ENCODE peak calls at places on chromosome 15, in seven cellular contexts. One of them, this sample, is unnamed.

GRCh38 chr15:81507831-81508230 is 133.8 kb upstream of the TMC3 start:
- DNase-seq in HepG2: no peak
- DNase-seq in GM23248: no peak
- DNase-seq in heart left ventricle: no peak
- DNase-seq in lower lobe of right lung: no peak
- DNase-seq in cardiac muscle cell: no peak
- DNase-seq in SJSA1: no peak
- DNase-seq in this sample: no peak

GRCh38 chr15:38050529-38050928 is 116.1 kb downstream of the TMCO5A start:
- DNase-seq in heart left ventricle: no peak
- DNase-seq in GM23248: peak; percentile 92
- DNase-seq in lower lobe of right lung: no peak
- DNase-seq in HepG2: no peak
- DNase-seq in cardiac muscle cell: no peak
- DNase-seq in SJSA1: no peak
- DNase-seq in this sample: no peak

GRCh38 chr15:55770808-55771207 is 27.9 kb upstream of the PRTG start:
- DNase-seq in HepG2: no peak
- DNase-seq in lower lobe of right lung: no peak
- DNase-seq in heart left ventricle: no peak
- DNase-seq in GM23248: peak; percentile 14
- DNase-seq in cardiac muscle cell: no peak
- DNase-seq in SJSA1: no peak
- DNase-seq in this sample: no peak

GRCh38 chr15:91921188-91921820 is 67.8 kb downstream of the SLCO3A1 start:
- DNase-seq in GM23248: no peak
- DNase-seq in HepG2: no peak
- DNase-seq in heart left ventricle: no peak
- DNase-seq in cardiac muscle cell: no peak
- DNase-seq in lower lobe of right lung: no peak
- DNase-seq in SJSA1: no peak
- DNase-seq in this sample: no peak

GRCh38 chr15:31082771-31083393 is 18.6 kb downstream of the TRPM1 start:
- DNase-seq in cardiac muscle cell: no peak
- DNase-seq in HepG2: no peak
- DNase-seq in SJSA1: no peak
- DNase-seq in GM23248: no peak
- DNase-seq in heart left ventricle: no peak
- DNase-seq in lower lobe of right lung: no peak
- DNase-seq in this sample: no peak

GRCh38 chr15:56187665-56188064 is 56.0 kb downstream of the RFX7 start:
- DNase-seq in lower lobe of right lung: no peak
- DNase-seq in cardiac muscle cell: no peak
- DNase-seq in GM23248: no peak
- DNase-seq in HepG2: peak; percentile 65
- DNase-seq in SJSA1: no peak
- DNase-seq in heart left ventricle: no peak
- DNase-seq in this sample: no peak

GRCh38 chr15:74423443-74424257 is 10.1 kb downstream of the SEMA7A start:
- DNase-seq in lower lobe of right lung: no peak
- DNase-seq in HepG2: peak; percentile 28
- DNase-seq in GM23248: peak; percentile 56
- DNase-seq in cardiac muscle cell: no peak
- DNase-seq in heart left ventricle: no peak
- DNase-seq in SJSA1: no peak
- DNase-seq in this sample: no peak

GRCh38 chr15:99142562-99142961 is 37.7 kb downstream of the SYNM start:
- DNase-seq in lower lobe of right lung: no peak
- DNase-seq in HepG2: no peak
- DNase-seq in SJSA1: no peak
- DNase-seq in heart left ventricle: no peak
- DNase-seq in cardiac muscle cell: no peak
- DNase-seq in GM23248: no peak
- DNase-seq in this sample: no peak

GRCh38 chr15:69265347-69265955 is 33.3 kb upstream of the PAQR5 start:
- DNase-seq in SJSA1: peak; percentile 38
- DNase-seq in HepG2: peak; percentile 47
- DNase-seq in heart left ventricle: no peak
- DNase-seq in cardiac muscle cell: peak; percentile 27
- DNase-seq in GM23248: peak; percentile 44
- DNase-seq in lower lobe of right lung: no peak
- DNase-seq in this sample: no peak

GRCh38 chr15:50358805-50359204 is 3.8 kb upstream of the GABPB1 start:
- DNase-seq in GM23248: peak; percentile 72
- DNase-seq in cardiac muscle cell: peak; percentile 5
- DNase-seq in heart left ventricle: no peak
- DNase-seq in SJSA1: no peak
- DNase-seq in HepG2: peak; percentile 57
- DNase-seq in lower lobe of right lung: no peak
- DNase-seq in this sample: no peak

GRCh38 chr15:92541197-92542190 is 114.1 kb downstream of the FAM174B start:
- DNase-seq in lower lobe of right lung: no peak
- DNase-seq in cardiac muscle cell: no peak
- DNase-seq in GM23248: peak; percentile 72
- DNase-seq in HepG2: no peak
- DNase-seq in SJSA1: no peak
- DNase-seq in heart left ventricle: no peak
- DNase-seq in this sample: no peak

GRCh38 chr15:73631915-73632669 is 1.1 kb downstream of the NPTN start:
- DNase-seq in heart left ventricle: peak; percentile 70
- DNase-seq in cardiac muscle cell: peak; percentile 79
- DNase-seq in SJSA1: peak; percentile 43
- DNase-seq in GM23248: peak; percentile 69
- DNase-seq in lower lobe of right lung: no peak
- DNase-seq in HepG2: no peak
- DNase-seq in this sample: no peak

GRCh38 chr15:65184305-65184943 is 718 bp downstream of the CLPX start:
- DNase-seq in cardiac muscle cell: peak; percentile 72
- DNase-seq in heart left ventricle: peak; percentile 62
- DNase-seq in SJSA1: peak; percentile 72
- DNase-seq in GM23248: peak; percentile 82
- DNase-seq in HepG2: peak; percentile 64
- DNase-seq in lower lobe of right lung: peak; percentile 70
- DNase-seq in this sample: peak; percentile 66

GRCh38 chr15:95024388-95024787 is 793.0 kb downstream of the MCTP2 start:
- DNase-seq in heart left ventricle: no peak
- DNase-seq in SJSA1: peak; percentile 5
- DNase-seq in lower lobe of right lung: no peak
- DNase-seq in HepG2: no peak
- DNase-seq in cardiac muscle cell: peak; percentile 49
- DNase-seq in GM23248: peak; percentile 73
- DNase-seq in this sample: no peak

GRCh38 chr15:101049856-101050646 is 130.9 kb downstream of the LRRK1 start:
- DNase-seq in cardiac muscle cell: no peak
- DNase-seq in heart left ventricle: no peak
- DNase-seq in HepG2: no peak
- DNase-seq in GM23248: no peak
- DNase-seq in SJSA1: no peak
- DNase-seq in lower lobe of right lung: no peak
- DNase-seq in this sample: no peak

GRCh38 chr15:44328135-44328534 is 39.6 kb downstream of the GOLM2 start:
- DNase-seq in GM23248: no peak
- DNase-seq in lower lobe of right lung: no peak
- DNase-seq in SJSA1: no peak
- DNase-seq in HepG2: no peak
- DNase-seq in heart left ventricle: no peak
- DNase-seq in cardiac muscle cell: no peak
- DNase-seq in this sample: no peak

GRCh38 chr15:89498574-89498906 is 2.2 kb upstream of the RHCG start:
- DNase-seq in heart left ventricle: no peak
- DNase-seq in SJSA1: no peak
- DNase-seq in cardiac muscle cell: no peak
- DNase-seq in HepG2: no peak
- DNase-seq in GM23248: no peak
- DNase-seq in lower lobe of right lung: no peak
- DNase-seq in this sample: no peak
- H3K4me3 ChIP-seq in heart left ventricle: no peak overlapping the region
- H3K4me3 ChIP-seq in SJSA1: no peak overlapping the region
- H3K4me3 ChIP-seq in cardiac muscle cell: no peak overlapping the region
- H3K4me3 ChIP-seq in HepG2: no peak overlapping the region
- H3K4me3 ChIP-seq in GM23248: no peak overlapping the region
- H3K4me3 ChIP-seq in lower lobe of right lung: no peak overlapping the region
- H3K4me3 ChIP-seq in this sample: no peak overlapping the region

GRCh38 chr15:41993447-41994170 is 21.3 kb upstream of the EHD4 start:
- DNase-seq in HepG2: no peak
- DNase-seq in cardiac muscle cell: no peak
- DNase-seq in heart left ventricle: peak; percentile 27
- DNase-seq in SJSA1: no peak
- DNase-seq in lower lobe of right lung: no peak
- DNase-seq in GM23248: no peak
- DNase-seq in this sample: no peak

GRCh38 chr15:41994171-41994650 is 21.9 kb upstream of the EHD4 start:
- DNase-seq in heart left ventricle: no peak
- DNase-seq in GM23248: no peak
- DNase-seq in SJSA1: no peak
- DNase-seq in cardiac muscle cell: no peak
- DNase-seq in HepG2: no peak
- DNase-seq in lower lobe of right lung: no peak
- DNase-seq in this sample: peak; percentile 64

GRCh38 chr15:41992151-41992802 is 19.9 kb upstream of the EHD4 start:
- DNase-seq in lower lobe of right lung: no peak
- DNase-seq in SJSA1: no peak
- DNase-seq in HepG2: no peak
- DNase-seq in cardiac muscle cell: no peak
- DNase-seq in heart left ventricle: no peak
- DNase-seq in GM23248: no peak
- DNase-seq in this sample: peak; percentile 45

GRCh38 chr15:41990691-41991090 is 18.3 kb upstream of the EHD4 start:
- DNase-seq in GM23248: no peak
- DNase-seq in HepG2: no peak
- DNase-seq in SJSA1: no peak
- DNase-seq in lower lobe of right lung: no peak
- DNase-seq in cardiac muscle cell: no peak
- DNase-seq in heart left ventricle: no peak
- DNase-seq in this sample: peak; percentile 42

DNA sequence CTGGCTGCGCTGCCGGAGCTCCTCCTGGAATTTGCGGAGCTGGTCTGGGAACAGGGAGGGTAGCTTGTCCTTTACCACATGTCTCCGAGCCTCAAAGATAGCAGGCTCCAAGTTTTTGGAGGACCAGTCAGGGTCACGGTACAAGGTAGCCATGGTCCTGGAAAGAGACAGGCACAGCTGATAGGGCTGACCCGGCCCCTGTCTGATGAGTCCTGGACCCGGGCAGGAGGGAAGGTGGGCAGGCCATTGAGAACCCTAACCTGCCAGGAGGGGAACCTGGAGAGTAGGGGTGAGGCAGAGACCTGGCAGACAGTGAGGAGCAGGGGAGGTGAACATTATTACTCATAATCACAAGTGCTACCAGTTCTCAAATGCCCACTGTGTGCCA is 20.4 kb upstream of the EHD4 start:
- DNase-seq in GM23248: no peak
- DNase-seq in HepG2: no peak
- DNase-seq in cardiac muscle cell: no peak
- DNase-seq in heart left ventricle: no peak
- DNase-seq in lower lobe of right lung: no peak
- DNase-seq in SJSA1: no peak
- DNase-seq in this sample: peak; percentile 42
- H3K27me3 ChIP-seq in GM23248: peaks cover 5% of the 10 kb centered on the region
- H3K27me3 ChIP-seq in HepG2: peaks cover 7% of the 10 kb centered on the region
- H3K27me3 ChIP-seq in cardiac muscle cell: no peaks in the 10 kb centered on the region
- H3K27me3 ChIP-seq in heart left ventricle: no peaks in the 10 kb centered on the region
- H3K27me3 ChIP-seq in lower lobe of right lung: no peaks in the 10 kb centered on the region
- H3K27me3 ChIP-seq in SJSA1: no peaks in the 10 kb centered on the region
- H3K27me3 ChIP-seq in this sample: no peaks in the 10 kb centered on the region

GRCh38 chr15:76988874-76989780 is 5.8 kb upstream of the PSTPIP1 start:
- DNase-seq in lower lobe of right lung: no peak
- DNase-seq in heart left ventricle: peak; percentile 36
- DNase-seq in GM23248: no peak
- DNase-seq in HepG2: no peak
- DNase-seq in cardiac muscle cell: no peak
- DNase-seq in SJSA1: no peak
- DNase-seq in this sample: peak; percentile 63

GRCh38 chr15:76986743-76987142 is 8.2 kb upstream of the PSTPIP1 start:
- DNase-seq in heart left ventricle: no peak
- DNase-seq in GM23248: no peak
- DNase-seq in HepG2: no peak
- DNase-seq in lower lobe of right lung: no peak
- DNase-seq in cardiac muscle cell: no peak
- DNase-seq in SJSA1: no peak
- DNase-seq in this sample: peak; percentile 34

GRCh38 chr15:76991048-76991447 is 3.9 kb upstream of the PSTPIP1 start:
- DNase-seq in GM23248: no peak
- DNase-seq in heart left ventricle: no peak
- DNase-seq in lower lobe of right lung: peak; percentile 66
- DNase-seq in cardiac muscle cell: no peak
- DNase-seq in SJSA1: no peak
- DNase-seq in HepG2: no peak
- DNase-seq in this sample: peak; percentile 72

GRCh38 chr15:76987276-76987675 is 7.7 kb upstream of the PSTPIP1 start:
- DNase-seq in SJSA1: no peak
- DNase-seq in cardiac muscle cell: no peak
- DNase-seq in heart left ventricle: no peak
- DNase-seq in lower lobe of right lung: no peak
- DNase-seq in HepG2: no peak
- DNase-seq in GM23248: no peak
- DNase-seq in this sample: peak; percentile 28

GRCh38 chr15:76987896-76988860 is 6.7 kb upstream of the PSTPIP1 start:
- DNase-seq in lower lobe of right lung: peak; percentile 85
- DNase-seq in heart left ventricle: peak; percentile 60
- DNase-seq in GM23248: no peak
- DNase-seq in HepG2: no peak
- DNase-seq in cardiac muscle cell: no peak
- DNase-seq in SJSA1: no peak
- DNase-seq in this sample: peak; percentile 79
- H3K27ac ChIP-seq in lower lobe of right lung: peak overlapping the region; percentile 68
- H3K27ac ChIP-seq in heart left ventricle: no peak overlapping the region
- H3K27ac ChIP-seq in GM23248: no peak overlapping the region
- H3K27ac ChIP-seq in HepG2: no peak overlapping the region
- H3K27ac ChIP-seq in cardiac muscle cell: no peak overlapping the region
- H3K27ac ChIP-seq in SJSA1: no peak overlapping the region
- H3K27ac ChIP-seq in this sample: no peak overlapping the region

DNA sequence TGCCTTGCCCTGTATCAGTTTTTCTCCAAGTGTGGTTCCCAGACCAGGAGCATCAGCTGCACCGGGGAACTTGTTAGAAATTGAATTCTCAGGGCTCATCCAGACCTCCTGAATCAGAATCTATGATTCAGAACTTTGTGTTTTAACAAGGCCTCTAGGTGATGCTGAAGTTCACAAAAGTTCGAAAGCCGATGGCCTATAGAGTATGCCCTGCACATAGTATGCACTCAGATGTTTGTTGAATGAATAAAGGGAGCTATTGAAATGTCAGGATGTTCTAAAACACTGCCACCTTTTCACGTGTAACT is 666 bp upstream of the LARP6 start:
- DNase-seq in HepG2: no peak
- DNase-seq in SJSA1: no peak
- DNase-seq in lower lobe of right lung: no peak
- DNase-seq in GM23248: peak; percentile 82
- DNase-seq in heart left ventricle: no peak
- DNase-seq in cardiac muscle cell: no peak
- DNase-seq in this sample: no peak
- H3K4me3 ChIP-seq in HepG2: peak overlapping the region; percentile 60
- H3K4me3 ChIP-seq in SJSA1: peak overlapping the region; percentile 99
- H3K4me3 ChIP-seq in lower lobe of right lung: peak overlapping the region; percentile 67
- H3K4me3 ChIP-seq in GM23248: peak overlapping the region; percentile 90
- H3K4me3 ChIP-seq in heart left ventricle: peak overlapping the region; percentile 97
- H3K4me3 ChIP-seq in cardiac muscle cell: peak overlapping the region; percentile 82
- H3K4me3 ChIP-seq in this sample: peak overlapping the region; percentile 73